ENCODE peak calls at places on chromosomes 13 and 19, in five cellular contexts. One of them, this sample, is unnamed.

GRCh38 chr19:39941615-39942507 is 7.4 kb upstream of the FCGBP start:
- DNase-seq in HepG2: no peak
- DNase-seq in H1: no peak
- DNase-seq in SK-N-SH: no peak
- DNase-seq in K562: no peak
- DNase-seq in this sample: no peak

GRCh38 chr13:49300716-49301589 is 53.2 kb downstream of the CDADC1 start:
- DNase-seq in HepG2: peak
- DNase-seq in H1: no peak
- DNase-seq in SK-N-SH: peak
- DNase-seq in K562: peak
- DNase-seq in this sample: peak

GRCh38 chr13:107864543-107865460 is 350.5 kb downstream of the LIG4 start:
- DNase-seq in HepG2: peak
- DNase-seq in H1: no peak
- DNase-seq in SK-N-SH: peak
- DNase-seq in K562: peak
- DNase-seq in this sample: peak

GRCh38 chr19:51547397-51548212 is 16.1 kb upstream of the SIGLEC6 start:
- DNase-seq in HepG2: no peak
- DNase-seq in H1: no peak
- DNase-seq in SK-N-SH: no peak
- DNase-seq in K562: peak
- DNase-seq in this sample: no peak

GRCh38 chr13:30735025-30735967 is at the start of gene ALOX5AP:
- DNase-seq in HepG2: no peak
- DNase-seq in H1: no peak
- DNase-seq in SK-N-SH: no peak
- DNase-seq in K562: no peak
- DNase-seq in this sample: no peak

GRCh38 chr13:52447815-52448552 is 2.5 kb downstream of the VPS36 start:
- DNase-seq in HepG2: no peak
- DNase-seq in H1: no peak
- DNase-seq in SK-N-SH: no peak
- DNase-seq in K562: no peak
- DNase-seq in this sample: no peak

GRCh38 chr19:14127929-14128509 is 8.4 kb downstream of the ASF1B start:
- DNase-seq in HepG2: no peak
- DNase-seq in H1: no peak
- DNase-seq in SK-N-SH: no peak
- DNase-seq in K562: no peak
- DNase-seq in this sample: no peak

GRCh38 chr19:3176715-3177501 is 1.7 kb upstream of the S1PR4 start:
- DNase-seq in HepG2: no peak
- DNase-seq in H1: no peak
- DNase-seq in SK-N-SH: no peak
- DNase-seq in K562: peak
- DNase-seq in this sample: no peak

GRCh38 chr19:10517361-10517759 is at the start of gene S1PR5:
- DNase-seq in HepG2: no peak
- DNase-seq in H1: no peak
- DNase-seq in SK-N-SH: peak
- DNase-seq in K562: peak
- DNase-seq in this sample: no peak

GRCh38 chr19:4922530-4923378 is 13.5 kb downstream of the UHRF1 start:
- DNase-seq in HepG2: no peak
- DNase-seq in H1: no peak
- DNase-seq in SK-N-SH: no peak
- DNase-seq in K562: no peak
- DNase-seq in this sample: no peak

GRCh38 chr13:39462906-39463305 is 140.1 kb downstream of the LHFPL6 start:
- DNase-seq in HepG2: no peak
- DNase-seq in H1: no peak
- DNase-seq in SK-N-SH: no peak
- DNase-seq in K562: no peak
- DNase-seq in this sample: no peak

GRCh38 chr13:98976941-98977340 is 923 bp downstream of the DOCK9 start:
- DNase-seq in HepG2: no peak
- DNase-seq in H1: no peak
- DNase-seq in SK-N-SH: no peak
- DNase-seq in K562: no peak
- DNase-seq in this sample: no peak

GRCh38 chr19:5106971-5107370 is 138.1 kb downstream of the KDM4B start:
- DNase-seq in HepG2: no peak
- DNase-seq in H1: no peak
- DNase-seq in SK-N-SH: no peak
- DNase-seq in K562: no peak
- DNase-seq in this sample: no peak

GRCh38 chr13:112987625-112988024 is 18.6 kb downstream of the MCF2L start:
- DNase-seq in HepG2: no peak
- DNase-seq in H1: no peak
- DNase-seq in SK-N-SH: no peak
- DNase-seq in K562: no peak
- DNase-seq in this sample: no peak

GRCh38 chr19:7670150-7670784 is 1.4 kb downstream of the RETN start:
- DNase-seq in HepG2: no peak
- DNase-seq in H1: no peak
- DNase-seq in SK-N-SH: no peak
- DNase-seq in K562: peak
- DNase-seq in this sample: no peak

GRCh38 chr13:31122544-31123260 is 39.0 kb downstream of the HSPH1 start:
- DNase-seq in HepG2: no peak
- DNase-seq in H1: no peak
- DNase-seq in SK-N-SH: no peak
- DNase-seq in K562: no peak
- DNase-seq in this sample: no peak

GRCh38 chr13:79128158-79128557 is 277.9 kb downstream of the RBM26 start:
- DNase-seq in HepG2: peak
- DNase-seq in H1: no peak
- DNase-seq in SK-N-SH: no peak
- DNase-seq in K562: no peak
- DNase-seq in this sample: no peak

GRCh38 chr19:33963514-33963913 is 166.8 kb downstream of the KCTD15 start:
- DNase-seq in HepG2: no peak
- DNase-seq in H1: no peak
- DNase-seq in SK-N-SH: no peak
- DNase-seq in K562: no peak
- DNase-seq in this sample: no peak

GRCh38 chr19:17275441-17276175 is 6.1 kb upstream of the ANKLE1 start:
- DNase-seq in HepG2: no peak
- DNase-seq in H1: no peak
- DNase-seq in SK-N-SH: no peak
- DNase-seq in K562: no peak
- DNase-seq in this sample: no peak

GRCh38 chr19:41934849-41935374 is 6.7 kb upstream of the ERFL start:
- DNase-seq in HepG2: peak
- DNase-seq in H1: peak
- DNase-seq in SK-N-SH: peak
- DNase-seq in K562: peak
- DNase-seq in this sample: peak

GRCh38 chr13:45700971-45701900 is 884 bp upstream of the CBY2 start:
- DNase-seq in HepG2: no peak
- DNase-seq in H1: no peak
- DNase-seq in SK-N-SH: no peak
- DNase-seq in K562: peak
- DNase-seq in this sample: no peak

GRCh38 chr13:77274126-77274525 is 52.8 kb downstream of the MYCBP2 start:
- DNase-seq in HepG2: no peak
- DNase-seq in H1: no peak
- DNase-seq in SK-N-SH: no peak
- DNase-seq in K562: no peak
- DNase-seq in this sample: no peak

GRCh38 chr13:49646688-49647087 is 18.4 kb downstream of the ARL11 start:
- DNase-seq in HepG2: no peak
- DNase-seq in H1: no peak
- DNase-seq in SK-N-SH: no peak
- DNase-seq in K562: no peak
- DNase-seq in this sample: no peak

GRCh38 chr13:37481005-37481857 is 117.3 kb downstream of the POSTN start:
- DNase-seq in HepG2: no peak
- DNase-seq in H1: no peak
- DNase-seq in SK-N-SH: no peak
- DNase-seq in K562: no peak
- DNase-seq in this sample: no peak

GRCh38 chr13:47170971-47171370 is 274.1 kb upstream of the HTR2A start:
- DNase-seq in HepG2: no peak
- DNase-seq in H1: no peak
- DNase-seq in SK-N-SH: no peak
- DNase-seq in K562: no peak
- DNase-seq in this sample: no peak

GRCh38 chr13:33017410-33017929 is 1.2 kb downstream of the KL start:
- DNase-seq in HepG2: peak
- DNase-seq in H1: no peak
- DNase-seq in SK-N-SH: no peak
- DNase-seq in K562: peak
- DNase-seq in this sample: no peak

DNA sequence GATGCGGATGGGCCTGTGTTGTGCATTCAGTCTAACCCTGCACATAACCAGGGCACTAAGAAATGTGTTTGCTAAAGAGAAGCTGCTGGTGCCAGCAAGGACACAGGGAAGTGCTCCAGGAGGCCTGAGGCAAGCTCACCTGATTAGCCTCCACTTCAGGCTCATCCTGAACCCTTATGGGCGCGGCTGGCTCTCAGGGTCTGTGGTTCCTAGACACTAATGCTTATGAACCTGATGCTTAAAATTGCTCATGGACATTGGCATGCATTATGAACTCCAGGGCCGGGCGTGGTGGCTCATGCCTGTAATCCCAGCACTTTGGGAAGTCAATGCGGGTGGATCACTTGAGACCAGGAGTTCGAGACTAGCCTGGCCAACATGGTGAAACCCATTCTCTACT is 34.3 kb downstream of the SERP2 start:
- DNase-seq in HepG2: no peak
- DNase-seq in H1: no peak
- DNase-seq in SK-N-SH: no peak
- DNase-seq in K562: no peak
- DNase-seq in this sample: no peak
- TF ChIP-seq JUND in HepG2: no peak
- TF ChIP-seq JUND in H1: no peak
- TF ChIP-seq JUND in SK-N-SH: no peak
- TF ChIP-seq JUND in K562: no peak
- TF ChIP-seq JUND in this sample: no peak

DNA sequence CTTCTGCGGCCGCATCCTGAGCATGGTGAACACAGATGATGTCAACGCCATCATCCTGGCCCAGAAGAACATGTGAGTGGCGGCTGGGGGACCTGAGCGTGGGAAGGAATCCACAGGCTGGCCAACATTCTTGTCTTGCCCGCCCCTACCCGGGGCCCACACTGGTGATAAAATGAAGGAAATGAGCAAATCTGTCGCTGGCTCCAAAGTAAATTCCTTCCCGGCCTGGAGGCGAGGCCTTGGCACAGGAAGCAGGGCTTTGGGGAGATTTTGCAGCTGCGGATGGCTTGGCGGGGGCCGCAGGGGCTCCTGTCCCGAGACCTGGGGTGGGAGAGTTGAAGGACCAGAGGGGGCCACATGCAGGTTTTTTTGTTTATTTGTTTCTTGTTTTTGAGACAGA is 4.4 kb downstream of the KXD1 start:
- DNase-seq in HepG2: no peak
- DNase-seq in H1: no peak
- DNase-seq in SK-N-SH: no peak
- DNase-seq in K562: no peak
- DNase-seq in this sample: no peak
- TF ChIP-seq JUND in HepG2: no peak
- TF ChIP-seq JUND in H1: no peak
- TF ChIP-seq JUND in SK-N-SH: no peak
- TF ChIP-seq JUND in K562: no peak
- TF ChIP-seq JUND in this sample: no peak

DNA sequence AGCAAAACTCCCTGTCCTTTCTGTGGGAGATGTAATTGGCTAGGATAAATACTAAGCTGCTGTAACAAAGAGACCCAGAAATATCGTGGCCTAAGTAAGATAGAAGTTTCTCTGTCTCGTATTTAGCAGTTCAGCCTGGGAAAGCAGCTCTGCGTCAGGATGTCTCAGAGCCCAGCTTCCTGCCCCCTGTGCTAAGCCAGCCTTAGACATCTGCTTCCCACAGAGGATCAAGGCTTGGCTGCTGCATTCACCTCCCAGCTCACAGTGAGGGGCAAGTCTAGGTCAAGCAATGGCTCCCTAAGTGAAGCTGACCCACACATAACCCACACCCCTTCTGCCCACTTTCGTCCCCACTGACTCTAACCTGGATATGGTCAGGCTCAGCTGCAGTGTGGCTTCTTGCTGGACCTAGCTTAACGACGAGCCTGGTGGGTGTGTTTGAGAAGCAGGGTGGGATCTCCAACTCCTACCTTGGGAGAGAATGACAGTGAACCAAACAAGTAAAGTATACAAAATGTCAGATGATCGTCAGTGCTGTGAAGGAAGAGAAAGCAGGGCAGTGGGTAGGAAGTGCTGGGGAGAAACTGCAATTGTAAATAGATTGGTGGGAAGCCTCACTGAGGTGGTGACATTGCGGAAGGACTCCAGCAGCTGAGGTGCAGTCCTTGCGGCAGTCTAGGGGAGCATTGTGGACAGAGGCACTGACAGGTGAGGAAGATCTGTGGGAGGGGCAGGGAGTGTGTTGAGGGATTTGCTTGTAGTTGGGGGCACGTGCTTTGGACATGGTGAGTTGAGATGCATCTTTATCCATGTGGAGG is 82.9 kb downstream of the TNFRSF19 start:
- DNase-seq in HepG2: no peak
- DNase-seq in H1: no peak
- DNase-seq in SK-N-SH: no peak
- DNase-seq in K562: no peak
- DNase-seq in this sample: no peak
- TF ChIP-seq JUND in HepG2: no peak
- TF ChIP-seq JUND in H1: no peak
- TF ChIP-seq JUND in SK-N-SH: no peak
- TF ChIP-seq JUND in K562: no peak
- TF ChIP-seq JUND in this sample: no peak

DNA sequence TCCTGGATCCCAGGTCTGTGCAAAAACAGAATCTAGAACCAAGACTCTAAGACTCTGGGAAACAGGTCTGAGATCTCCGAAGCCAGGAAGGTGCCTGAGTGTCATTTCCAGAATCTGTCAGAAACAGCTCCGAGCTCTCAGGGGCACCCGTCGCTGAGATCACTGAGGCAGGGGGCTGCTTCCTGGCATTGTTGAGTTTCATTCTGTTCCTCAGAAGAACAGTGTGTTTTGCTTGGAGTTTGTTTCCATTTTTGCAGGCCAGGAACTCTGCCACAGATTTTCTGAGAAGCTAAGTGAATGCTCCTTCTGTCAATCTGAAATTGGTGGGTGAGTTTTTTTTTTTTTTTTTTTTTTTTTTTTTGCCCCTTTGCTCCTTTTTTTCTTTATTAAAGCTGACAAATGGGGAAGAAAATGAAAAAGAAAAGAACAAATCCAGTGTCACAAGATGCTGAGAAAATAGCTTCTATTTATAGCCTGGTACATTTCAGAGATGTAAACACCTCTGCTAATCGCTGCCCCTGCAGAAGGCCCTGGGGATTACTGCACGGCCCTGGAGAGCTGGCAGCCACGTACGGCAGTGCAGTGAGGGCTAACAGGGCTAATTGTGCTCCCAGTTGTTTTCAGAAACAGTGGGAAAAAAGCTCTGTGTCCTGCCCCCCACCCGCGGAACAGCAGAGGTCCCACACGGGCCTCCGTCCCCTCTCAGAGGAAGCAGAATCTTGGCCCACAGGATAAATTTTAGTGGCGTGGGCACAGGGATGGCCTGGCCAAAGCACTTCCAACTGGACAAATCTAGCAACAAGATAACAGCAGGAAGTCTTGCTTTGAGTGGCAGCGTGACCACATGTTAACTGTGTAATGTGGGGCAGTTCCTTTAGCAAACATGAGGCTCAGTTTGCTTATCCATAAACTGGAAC is 237.6 kb upstream of the IRS2 start:
- DNase-seq in HepG2: no peak
- DNase-seq in H1: no peak
- DNase-seq in SK-N-SH: no peak
- DNase-seq in K562: no peak
- DNase-seq in this sample: no peak
- TF ChIP-seq JUND in HepG2: no peak
- TF ChIP-seq JUND in H1: no peak
- TF ChIP-seq JUND in SK-N-SH: no peak
- TF ChIP-seq JUND in K562: no peak
- TF ChIP-seq JUND in this sample: no peak